ENCODE peak calls at places on chromosomes 5 and 9, in six cellular contexts. J is frontal cortex, B is NCI-H69, T is T-helper 22 cell, I is fibroblast of pulmonary artery, H is GM23248. P is an unnamed sample.

GRCh38 chr9:19583890-19584289 is 175.1 kb downstream of the ACER2 start:
- DNase-seq in B (peak; percentile 45), J (no peak), I (no peak), H (no peak), T (no peak), P (no peak)

GRCh38 chr9:101269596-101270324 is 115.0 kb downstream of the BAAT start:
- DNase-seq in T (no peak), J (no peak), B (no peak), H (no peak), I (no peak), P (no peak)

GRCh38 chr9:112487008-112487798 is 576 bp downstream of the KIAA1958 start:
- DNase-seq in T (peak; percentile 15), B (peak; percentile 87), H (peak; percentile 76), J (peak; percentile 33), I (peak; percentile 39), P (peak; percentile 70)

GRCh38 chr5:178207183-178207916 is 3.0 kb downstream of the HNRNPAB start:
- DNase-seq in B (peak; percentile 36), J (no peak), H (peak; percentile 67), T (no peak), I (peak; percentile 83), P (no peak)

GRCh38 chr9:79572891-79573696 is 1.3 kb downstream of the TLE4 start:
- DNase-seq in H (peak; percentile 68), B (peak; percentile 67), T (peak; percentile 55), J (peak; percentile 49), I (no peak), P (peak; percentile 51)

GRCh38 chr9:8868632-8869031 is 1069.1 kb upstream of the DMAC1 start:
- DNase-seq in T (no peak), J (no peak), B (no peak), H (no peak), I (peak; percentile 26), P (no peak)

GRCh38 chr9:125754096-125754495 is 6.9 kb downstream of the PBX3 start:
- DNase-seq in T (no peak), I (no peak), B (peak; percentile 32), H (no peak), J (no peak), P (no peak)

GRCh38 chr5:65512170-65512937 is 30.6 kb upstream of the ADAMTS6 start:
- DNase-seq in H (no peak), I (no peak), B (peak; percentile 32), J (no peak), T (no peak), P (no peak)

GRCh38 chr5:134184155-134185135 is 7.7 kb upstream of the SKP1 start:
- DNase-seq in T (peak; percentile 41), J (peak; percentile 66), I (peak; percentile 75), H (peak; percentile 68), B (peak; percentile 65), P (peak; percentile 88)

GRCh38 chr9:126111556-126111955 is 215.1 kb upstream of the MVB12B start:
- DNase-seq in I (no peak), H (no peak), T (no peak), J (no peak), B (no peak), P (no peak)

GRCh38 chr5:94397508-94397907 is 220.9 kb downstream of the KIAA0825 start:
- DNase-seq in B (peak; percentile 23), H (no peak), J (no peak), T (no peak), I (no peak), P (no peak)

GRCh38 chr9:121718063-121718462 is 66.6 kb downstream of the DAB2IP start:
- DNase-seq in J (peak; percentile 66), T (no peak), I (peak; percentile 48), B (peak; percentile 85), H (peak; percentile 86), P (peak; percentile 86)

GRCh38 chr5:111954516-111955337 is 197.7 kb upstream of the NREP start:
- DNase-seq in J (no peak), T (no peak), B (no peak), H (peak; percentile 72), I (no peak), P (no peak)

GRCh38 chr5:142769793-142770649 is at the start of gene ARHGAP26:
- DNase-seq in I (peak; percentile 95), B (peak; percentile 99), T (peak; percentile 88), J (peak; percentile 93), H (peak; percentile 99), P (peak; percentile 98)

GRCh38 chr5:112957970-112958773 is 18.4 kb upstream of the DCP2 start:
- DNase-seq in H (peak; percentile 98), J (peak; percentile 36), B (peak; percentile 93), I (peak; percentile 91), T (no peak), P (peak; percentile 80)

GRCh38 chr5:178267876-178268275 is 35.3 kb upstream of the PHYKPL start:
- DNase-seq in H (no peak), T (no peak), B (no peak), J (no peak), I (no peak), P (no peak)

GRCh38 chr5:173662896-173663809 is 46.7 kb upstream of the BOD1 start:
- DNase-seq in I (no peak), H (no peak), J (no peak), B (peak; percentile 11), T (no peak), P (no peak)

GRCh38 chr9:108516391-108516790 is 339.4 kb downstream of the ACTL7B start:
- DNase-seq in J (no peak), H (no peak), B (no peak), T (no peak), I (no peak), P (no peak)

GRCh38 chr5:156469636-156470035 is 142.7 kb downstream of the SGCD start:
- DNase-seq in I (no peak), T (no peak), B (no peak), H (no peak), J (no peak), P (no peak)